ENCODE peak calls at places on chromosomes 12 and 14, in six cellular contexts. A is HCT116, H is GM23338, T is Panc1, V is A549, W is K562. O is an unnamed sample.

GRCh38 chr12:90645181-90645580 is 309.8 kb downstream of the CCER1 start:
- DNase-seq in A (no peak), H (no peak), T (no peak), V (no peak), W (no peak), O (no peak)

GRCh38 chr12:84924956-84925355 is 12.4 kb upstream of the SLC6A15 start:
- DNase-seq in A (no peak), H (no peak), T (no peak), V (peak; percentile 25), W (no peak), O (no peak)

GRCh38 chr14:61537567-61538463 is 157.5 kb upstream of the HIF1A start:
- DNase-seq in A (peak; percentile 95), H (peak; percentile 72), T (no peak), V (peak; percentile 93), W (peak; percentile 10), O (no peak)

GRCh38 chr12:112447106-112447505 is 28.4 kb downstream of the PTPN11 start:
- DNase-seq in A (no peak), H (no peak), T (no peak), V (no peak), W (no peak), O (no peak)

GRCh38 chr12:8027856-8028255 is 4.7 kb upstream of the FOXJ2 start:
- DNase-seq in A (no peak), H (no peak), T (no peak), V (no peak), W (no peak), O (no peak)

GRCh38 chr12:32139064-32139421 is 32.4 kb downstream of the BICD1 start:
- DNase-seq in A (no peak), H (peak; percentile 37), T (no peak), V (no peak), W (no peak), O (peak; percentile 24)

GRCh38 chr12:105091495-105092206 is 7.4 kb upstream of the ALDH1L2 start:
- DNase-seq in A (no peak), H (no peak), T (no peak), V (no peak), W (no peak), O (no peak)

GRCh38 chr14:93146119-93146518 is 30.4 kb upstream of the ITPK1 start:
- DNase-seq in A (no peak), H (no peak), T (no peak), V (no peak), W (no peak), O (no peak)

GRCh38 chr12:81699572-81699971 is 59.6 kb downstream of the PPFIA2 start:
- DNase-seq in A (no peak), H (no peak), T (no peak), V (no peak), W (no peak), O (no peak)

GRCh38 chr12:5088586-5089264 is 45.0 kb downstream of the KCNA5 start:
- DNase-seq in A (no peak), H (no peak), T (no peak), V (peak; percentile 64), W (no peak), O (no peak)

GRCh38 chr12:31662176-31662849 is 2.8 kb downstream of the ETFBKMT start:
- DNase-seq in A (no peak), H (no peak), T (no peak), V (no peak), W (no peak), O (no peak)

GRCh38 chr14:92460541-92460915 is 53.1 kb upstream of the RIN3 start:
- DNase-seq in A (no peak), H (no peak), T (no peak), V (no peak), W (no peak), O (no peak)

GRCh38 chr12:91023326-91024004 is 18.7 kb upstream of the EPYC start:
- DNase-seq in A (no peak), H (no peak), T (no peak), V (no peak), W (no peak), O (no peak)

GRCh38 chr12:79422060-79422812 is 268.5 kb downstream of the PAWR start:
- DNase-seq in A (no peak), H (no peak), T (no peak), V (no peak), W (no peak), O (no peak)

GRCh38 chr12:79424109-79424721 is 266.5 kb downstream of the PAWR start:
- DNase-seq in A (no peak), H (no peak), T (peak; percentile 74), V (peak; percentile 94), W (no peak), O (no peak)

GRCh38 chr12:79421236-79421740 is 269.5 kb downstream of the PAWR start:
- DNase-seq in A (no peak), H (no peak), T (no peak), V (no peak), W (no peak), O (no peak)

GRCh38 chr12:79423560-79423959 is 267.2 kb downstream of the PAWR start:
- DNase-seq in A (no peak), H (no peak), T (no peak), V (no peak), W (no peak), O (no peak)

DNA sequence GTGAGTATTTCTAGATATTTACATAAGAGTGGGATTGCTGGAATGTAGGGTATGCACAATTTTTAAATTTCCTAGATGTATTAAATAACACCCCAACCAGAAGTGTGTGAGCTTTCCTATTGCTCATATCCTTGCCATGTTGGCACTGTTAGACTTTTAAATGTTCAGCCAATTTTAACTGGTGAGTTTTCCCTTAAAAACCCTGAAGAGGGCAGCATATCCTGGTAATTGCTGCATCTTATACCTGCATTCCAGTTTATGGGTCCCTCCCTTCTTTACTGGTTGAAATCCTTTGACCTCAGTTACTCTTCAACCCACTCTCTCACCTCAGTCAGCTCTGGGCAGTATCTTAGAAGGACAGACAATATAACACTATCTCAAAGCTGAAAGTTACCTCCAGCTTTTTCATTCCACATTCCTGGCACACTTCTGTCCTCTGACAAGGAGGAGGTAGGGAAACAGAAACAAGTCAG is 270.6 kb downstream of the PAWR start:
- DNase-seq in A (peak; percentile 45), H (peak; percentile 84), T (peak; percentile 64), V (peak; percentile 82), W (no peak), O (no peak)
- TF ChIP-seq REST in A (no peak), H (no peak), T (no peak), V (no peak), W (no peak), O (no peak)

GRCh38 chr12:106107566-106107965 is 31.2 kb downstream of the NUAK1 start:
- DNase-seq in A (no peak), H (no peak), T (no peak), V (peak; percentile 40), W (no peak), O (no peak)
- TF ChIP-seq REST in A (no peak), H (no peak), T (no peak), V (no peak), W (no peak), O (no peak)

DNA sequence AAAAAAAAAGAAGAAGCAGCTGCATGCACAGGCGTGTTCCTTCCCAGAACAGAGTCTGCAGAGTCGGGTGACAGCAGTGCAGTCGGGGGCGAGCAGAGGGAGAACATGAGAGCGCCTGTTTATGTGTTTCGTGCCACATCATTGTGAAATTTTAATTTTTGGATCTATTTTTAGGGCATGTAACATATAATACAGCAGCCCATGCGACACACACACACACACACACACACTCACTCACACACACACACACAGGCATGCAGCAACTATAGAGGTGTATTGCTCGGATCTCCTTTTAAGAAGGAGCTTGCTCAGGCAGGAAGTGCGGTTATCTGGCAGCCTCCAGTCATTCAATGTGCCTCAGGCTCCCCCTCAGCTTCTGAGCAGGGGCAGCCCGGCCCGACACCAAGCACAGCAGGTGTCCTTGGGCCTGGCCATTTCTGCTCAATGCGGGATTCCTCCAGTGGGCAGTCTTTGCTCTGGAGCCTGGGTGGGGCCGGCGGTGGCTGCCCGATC is 71.8 kb downstream of the ZNF664 start:
- DNase-seq in A (no peak), H (no peak), T (no peak), V (no peak), W (no peak), O (no peak)
- TF ChIP-seq REST in A (no peak), H (no peak), T (no peak), V (no peak), W (no peak), O (no peak)

GRCh38 chr12:51970904-51971646 is 19.6 kb downstream of the ACVR1B start:
- DNase-seq in A (no peak), H (peak; percentile 87), T (no peak), V (peak; percentile 55), W (peak; percentile 59), O (no peak)
- TF ChIP-seq REST in A (no peak), H (no peak), T (no peak), V (no peak), W (no peak), O (no peak)

DNA sequence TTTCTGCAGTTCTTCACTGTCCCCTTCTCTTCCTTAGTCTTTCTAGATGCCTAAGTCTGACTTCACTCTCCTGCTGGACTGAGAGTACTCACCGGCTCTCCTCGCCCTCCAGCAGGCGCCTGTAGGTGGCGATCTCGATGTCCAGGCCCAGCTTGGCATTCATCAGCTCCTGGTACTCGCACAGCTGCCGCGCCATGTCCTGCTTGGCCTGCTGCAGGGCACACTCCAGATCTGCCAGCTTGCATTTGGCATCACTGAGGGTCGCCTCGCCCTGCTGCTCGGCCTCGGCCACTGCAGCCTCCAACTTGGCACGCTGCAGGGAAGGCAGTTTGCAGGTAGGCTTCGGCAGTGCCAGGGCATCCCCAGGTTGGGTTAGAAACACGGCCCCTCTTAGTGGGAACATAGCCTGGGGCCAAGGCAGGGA is 5.2 kb downstream of the KRT84 start:
- DNase-seq in A (no peak), H (peak; percentile 54), T (no peak), V (peak; percentile 66), W (no peak), O (no peak)
- TF ChIP-seq REST in A (no peak), H (no peak), T (no peak), V (no peak), W (no peak), O (no peak)

DNA sequence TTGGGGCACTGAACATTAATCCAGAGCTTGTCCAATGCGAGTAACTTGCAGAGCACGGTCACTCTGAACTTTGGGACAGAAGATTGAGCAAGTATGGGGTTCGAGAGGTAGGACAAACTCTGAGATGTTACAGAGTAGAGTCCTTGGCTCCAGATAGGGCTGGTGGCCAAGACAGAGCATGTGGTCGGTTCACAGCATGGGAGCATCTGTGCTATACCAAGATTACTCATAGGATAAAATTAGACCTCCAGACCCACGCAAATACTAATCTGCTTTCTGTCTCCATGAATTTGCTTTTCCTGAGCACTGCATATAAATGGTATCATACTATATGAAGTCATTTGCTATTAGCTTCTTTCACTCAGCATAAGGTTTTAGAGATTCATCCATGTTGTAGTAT is 93.4 kb upstream of the TBX5 start:
- DNase-seq in A (no peak), H (no peak), T (no peak), V (no peak), W (no peak), O (no peak)
- TF ChIP-seq REST in A (no peak), H (no peak), T (no peak), V (no peak), W (no peak), O (no peak)